ENCODE peak calls at places on chromosomes 2 and 18, in seven cellular contexts. G, R, E, B, W, U and S are unnamed samples.

GRCh38 chr2:102111823-102112222 is 30.7 kb upstream of the IL1R1 start:
- DNase-seq in G (no peak), R (no peak), E (no peak), B (no peak), W (no peak), U (no peak), S (no peak)

GRCh38 chr18:49648326-49648725 is 86.5 kb downstream of the LIPG start:
- DNase-seq in G (no peak), R (no peak), E (no peak), B (no peak), W (no peak), U (no peak), S (no peak)

GRCh38 chr2:1767939-1768691 is 23.8 kb upstream of the PXDN start:
- DNase-seq in G (no peak), R (no peak), E (peak; percentile 31), B (no peak), W (no peak), U (no peak), S (no peak)

GRCh38 chr2:151638188-151638933 is 95.9 kb downstream of the NEB start:
- DNase-seq in G (no peak), R (no peak), E (no peak), B (no peak), W (peak; percentile 19), U (peak; percentile 12), S (no peak)

GRCh38 chr2:10658041-10658913 is 31.5 kb downstream of the NOL10 start:
- DNase-seq in G (no peak), R (no peak), E (no peak), B (no peak), W (no peak), U (peak; percentile 86), S (no peak)

GRCh38 chr2:232341739-232342126 is 36.8 kb upstream of the ALPP start:
- DNase-seq in G (peak; percentile 14), R (no peak), E (no peak), B (no peak), W (no peak), U (no peak), S (no peak)

GRCh38 chr2:240919161-240919781 is 13.1 kb downstream of the CROCC2 start:
- DNase-seq in G (peak; percentile 28), R (no peak), E (peak; percentile 75), B (no peak), W (no peak), U (no peak), S (peak; percentile 40)

GRCh38 chr2:121151311-121152109 is 133.5 kb downstream of the TFCP2L1 start:
- DNase-seq in G (no peak), R (no peak), E (peak; percentile 91), B (no peak), W (no peak), U (no peak), S (no peak)

GRCh38 chr18:43863180-43863579 is 585.9 kb upstream of the SYT4 start:
- DNase-seq in G (no peak), R (no peak), E (no peak), B (no peak), W (no peak), U (no peak), S (no peak)

GRCh38 chr2:126890136-126890961 is 8.3 kb upstream of the TEX51 start:
- DNase-seq in G (no peak), R (no peak), E (peak; percentile 59), B (no peak), W (no peak), U (no peak), S (no peak)